ENCODE peak calls at places on chromosomes 12 and 14, in ten cellular contexts. U is A549, P is GM12891, K is suprapubic skin, C is prostate gland, V is Peyer's patch, R is esophagus squamous epithelium, B is testis, J is IMR-90, H is body of pancreas. T is an unnamed sample.

GRCh38 chr14:105500036-105500725 is 9.1 kb downstream of the TEDC1 start:
- DNase-seq in U (no peak), P (peak), K (no peak), C (no peak), V (no peak), R (no peak), B (no peak), J (no peak), H (no peak), T (no peak)

GRCh38 chr12:95881331-95881955 is 22.7 kb downstream of the SNRPF start:
- DNase-seq in U (no peak), P (no peak), K (no peak), C (no peak), V (no peak), R (no peak), B (no peak), J (peak), H (no peak), T (no peak)

GRCh38 chr14:103743691-103744090 is 28.1 kb downstream of the ZFYVE21 start:
- DNase-seq in U (no peak), P (no peak), K (no peak), C (no peak), V (no peak), R (no peak), B (no peak), J (no peak), H (no peak), T (no peak)

GRCh38 chr12:77842430-77842829 is 11.7 kb downstream of the NAV3 start:
- DNase-seq in U (no peak), P (no peak), K (no peak), C (no peak), V (no peak), R (no peak), B (no peak), J (no peak), H (no peak), T (no peak)

GRCh38 chr12:57272337-57273151 is 21.6 kb upstream of the STAC3 start:
- DNase-seq in U (no peak), P (no peak), K (no peak), C (no peak), V (no peak), R (no peak), B (no peak), J (peak), H (no peak), T (no peak)

GRCh38 chr12:26704684-26705475 is 128.1 kb downstream of the ITPR2 start:
- DNase-seq in U (no peak), P (no peak), K (no peak), C (no peak), V (no peak), R (no peak), B (peak), J (peak), H (no peak), T (no peak)

GRCh38 chr12:111715242-111715641 is 29.4 kb downstream of the ACAD10 start:
- DNase-seq in U (no peak), P (no peak), K (no peak), C (peak), V (no peak), R (no peak), B (no peak), J (peak), H (no peak), T (no peak)

GRCh38 chr12:108907861-108908302 is 28.0 kb downstream of the DAO start:
- DNase-seq in U (peak), P (no peak), K (no peak), C (no peak), V (no peak), R (no peak), B (no peak), J (no peak), H (no peak), T (peak)

GRCh38 chr12:4268549-4269181 is 4.9 kb upstream of the CCND2 start:
- DNase-seq in U (no peak), P (no peak), K (no peak), C (no peak), V (no peak), R (no peak), B (no peak), J (no peak), H (no peak), T (no peak)

GRCh38 chr12:42758806-42759205 is 169.3 kb upstream of the PRICKLE1 start:
- DNase-seq in U (no peak), P (no peak), K (no peak), C (no peak), V (no peak), R (no peak), B (no peak), J (no peak), H (no peak), T (no peak)

GRCh38 chr12:57781241-57781640 is 1.3 kb upstream of the TSFM start:
- DNase-seq in U (no peak), P (no peak), K (no peak), C (no peak), V (no peak), R (no peak), B (no peak), J (no peak), H (no peak), T (no peak)

GRCh38 chr12:119318811-119319210 is 15.7 kb upstream of the CCDC60 start:
- DNase-seq in U (no peak), P (no peak), K (no peak), C (no peak), V (no peak), R (no peak), B (no peak), J (no peak), H (no peak), T (no peak)

GRCh38 chr12:49664591-49665146 is 41.3 kb downstream of the PRPF40B start:
- DNase-seq in U (no peak), P (no peak), K (no peak), C (no peak), V (no peak), R (no peak), B (no peak), J (no peak), H (no peak), T (no peak)

GRCh38 chr12:40178701-40179100 is 46.1 kb upstream of the LRRK2 start:
- DNase-seq in U (no peak), P (no peak), K (no peak), C (no peak), V (no peak), R (no peak), B (no peak), J (no peak), H (no peak), T (no peak)

GRCh38 chr12:109717390-109718357 is 4.0 kb downstream of the FAM222A start:
- DNase-seq in U (no peak), P (no peak), K (no peak), C (no peak), V (no peak), R (no peak), B (no peak), J (no peak), H (no peak), T (no peak)

GRCh38 chr12:51188359-51189051 is 15.6 kb upstream of the TFCP2 start:
- DNase-seq in U (no peak), P (no peak), K (no peak), C (no peak), V (no peak), R (no peak), B (no peak), J (no peak), H (no peak), T (no peak)

GRCh38 chr12:30989754-30990153 is 63.2 kb downstream of the TSPAN11 start:
- DNase-seq in U (peak), P (peak), K (no peak), C (peak), V (no peak), R (no peak), B (peak), J (no peak), H (peak), T (no peak)

GRCh38 chr14:99968156-99968920 is 96.9 kb upstream of the EVL start:
- DNase-seq in U (no peak), P (no peak), K (no peak), C (no peak), V (no peak), R (no peak), B (no peak), J (peak), H (no peak), T (peak)

GRCh38 chr14:100066984-100067383 is 1.8 kb downstream of the EVL start:
- DNase-seq in U (no peak), P (no peak), K (no peak), C (no peak), V (no peak), R (no peak), B (no peak), J (no peak), H (no peak), T (no peak)

GRCh38 chr14:65230287-65230728 is 128.0 kb upstream of the MAX start:
- DNase-seq in U (no peak), P (no peak), K (no peak), C (peak), V (no peak), R (no peak), B (peak), J (no peak), H (peak), T (no peak)

GRCh38 chr14:32900602-32901001 is 38.1 kb upstream of the NPAS3 start:
- DNase-seq in U (no peak), P (no peak), K (no peak), C (no peak), V (no peak), R (no peak), B (no peak), J (no peak), H (no peak), T (no peak)

GRCh38 chr12:77746108-77746507 is 84.6 kb upstream of the NAV3 start:
- DNase-seq in U (no peak), P (no peak), K (no peak), C (no peak), V (no peak), R (no peak), B (no peak), J (peak), H (no peak), T (no peak)

GRCh38 chr12:120962487-120963054 is 15.8 kb upstream of the HNF1A start:
- DNase-seq in U (no peak), P (no peak), K (no peak), C (no peak), V (no peak), R (no peak), B (no peak), J (peak), H (no peak), T (no peak)

GRCh38 chr14:53613404-53614253 is 343.0 kb downstream of the BMP4 start:
- DNase-seq in U (peak), P (peak), K (no peak), C (no peak), V (peak), R (no peak), B (no peak), J (peak), H (peak), T (peak)

GRCh38 chr12:40907115-40907521 is 214.9 kb downstream of the CNTN1 start:
- DNase-seq in U (peak), P (no peak), K (no peak), C (no peak), V (no peak), R (no peak), B (no peak), J (peak), H (no peak), T (no peak)

GRCh38 chr14:23409966-23410635 is 2.0 kb upstream of the MYH6 start:
- DNase-seq in U (no peak), P (no peak), K (no peak), C (no peak), V (no peak), R (no peak), B (no peak), J (no peak), H (no peak), T (no peak)

GRCh38 chr14:77359626-77360025 is 17.3 kb downstream of the TMED8 start:
- DNase-seq in U (no peak), P (no peak), K (no peak), C (no peak), V (no peak), R (no peak), B (no peak), J (no peak), H (no peak), T (no peak)

GRCh38 chr14:91383439-91383838 is 34.2 kb downstream of the CCDC88C start:
- DNase-seq in U (no peak), P (no peak), K (no peak), C (peak), V (no peak), R (no peak), B (no peak), J (no peak), H (no peak), T (no peak)

GRCh38 chr12:56080556-56081138 is 682 bp downstream of the ERBB3 start:
- DNase-seq in U (no peak), P (no peak), K (no peak), C (peak), V (peak), R (no peak), B (no peak), J (no peak), H (peak), T (no peak)

GRCh38 chr12:24960222-24960855 is 11.4 kb upstream of the BCAT1 start:
- DNase-seq in U (peak), P (no peak), K (no peak), C (no peak), V (no peak), R (no peak), B (peak), J (peak), H (peak), T (no peak)

GRCh38 chr14:104323551-104324175 is 185.3 kb downstream of the KIF26A start:
- DNase-seq in U (no peak), P (no peak), K (no peak), C (no peak), V (peak), R (no peak), B (peak), J (no peak), H (peak), T (no peak)

GRCh38 chr12:121144416-121144914 is 11.8 kb downstream of the P2RX7 start:
- DNase-seq in U (no peak), P (no peak), K (no peak), C (no peak), V (no peak), R (no peak), B (no peak), J (peak), H (no peak), T (no peak)

GRCh38 chr12:97899529-97899928 is 436.9 kb downstream of the RMST start:
- DNase-seq in U (no peak), P (no peak), K (no peak), C (no peak), V (no peak), R (no peak), B (no peak), J (no peak), H (no peak), T (no peak)

GRCh38 chr14:57725399-57726077 is 140.4 kb downstream of the SLC35F4 start:
- DNase-seq in U (no peak), P (no peak), K (no peak), C (no peak), V (no peak), R (no peak), B (no peak), J (no peak), H (no peak), T (no peak)

GRCh38 chr12:71297930-71298329 is 140.1 kb upstream of the TSPAN8 start:
- DNase-seq in U (no peak), P (no peak), K (no peak), C (no peak), V (no peak), R (no peak), B (no peak), J (no peak), H (no peak), T (no peak)

GRCh38 chr12:28569698-28570411 is 379.6 kb downstream of the CCDC91 start:
- DNase-seq in U (peak), P (no peak), K (no peak), C (no peak), V (no peak), R (no peak), B (no peak), J (peak), H (no peak), T (no peak)

GRCh38 chr14:73774244-73774575 is 60.0 kb upstream of the PNMA1 start:
- DNase-seq in U (no peak), P (no peak), K (no peak), C (no peak), V (no peak), R (no peak), B (no peak), J (no peak), H (no peak), T (no peak)

GRCh38 chr14:70152704-70153103 is 36.0 kb downstream of the SLC8A3 start:
- DNase-seq in U (no peak), P (no peak), K (no peak), C (no peak), V (no peak), R (no peak), B (no peak), J (no peak), H (no peak), T (no peak)

GRCh38 chr14:106228541-106229158 is 702.3 kb downstream of the TMEM121 start:
- DNase-seq in U (no peak), P (no peak), K (no peak), C (no peak), V (no peak), R (no peak), B (no peak), J (no peak), H (no peak), T (no peak)

DNA sequence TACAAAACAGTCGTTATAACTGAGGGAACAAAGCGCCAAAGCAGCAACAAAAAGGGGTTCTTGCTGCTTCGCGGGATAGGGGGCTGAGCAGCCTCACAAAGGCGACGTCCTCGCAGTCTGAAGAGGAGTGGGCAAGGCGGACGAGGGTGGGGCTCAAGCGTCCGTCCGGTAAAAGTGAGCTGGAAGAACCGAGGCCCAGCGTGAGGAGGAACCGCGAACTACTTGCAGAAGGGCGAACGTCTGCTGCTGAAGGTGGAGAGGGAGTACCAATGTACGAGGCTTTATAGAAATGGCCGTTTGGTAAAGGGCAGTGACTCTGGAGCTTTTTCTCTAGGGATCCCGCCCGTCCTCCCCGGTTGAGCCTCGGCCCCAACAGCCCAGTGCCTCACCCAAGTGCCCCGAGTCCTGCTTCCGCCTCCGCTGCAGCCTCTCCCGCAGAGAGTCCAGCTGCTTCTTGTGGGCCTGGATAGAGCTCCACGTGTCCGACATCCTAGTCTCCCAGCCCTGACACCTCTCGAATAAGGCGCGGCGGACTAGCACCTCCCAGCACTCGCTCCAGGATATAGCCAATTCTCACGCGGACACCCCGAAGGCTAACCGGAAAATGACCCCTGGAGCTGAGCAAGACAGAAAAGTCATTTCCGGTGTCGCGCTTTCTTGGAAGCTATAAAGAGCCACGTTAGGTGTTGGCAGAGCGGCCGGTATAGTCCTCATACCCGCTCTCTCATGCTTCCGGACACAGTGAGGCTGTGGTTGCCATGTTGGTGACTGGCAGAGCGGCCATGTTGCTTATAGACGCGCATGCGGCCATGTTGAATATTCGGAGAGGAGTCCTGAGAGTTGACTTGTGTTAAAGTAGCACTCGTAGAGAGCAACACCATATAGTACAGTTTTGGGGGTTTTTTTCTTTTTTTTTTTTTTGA is at the start of gene METTL3:
- DNase-seq in U (peak), P (peak), K (peak), C (peak), V (peak), R (peak), B (peak), J (peak), H (peak), T (peak)
- TF ChIP-seq POLR2A in U (peak), P (peak), K (no peak), C (peak), V (peak), R (no peak), B (no peak), J (peak), H (peak), T (peak)

GRCh38 chr12:6945613-6946012 is 1.8 kb downstream of the C12orf57 start:
- DNase-seq in U (no peak), P (no peak), K (no peak), C (no peak), V (no peak), R (no peak), B (no peak), J (no peak), H (no peak), T (no peak)

GRCh38 chr12:6943387-6943718 is 263 bp upstream of the RNU7-1 start:
- DNase-seq in U (peak), P (peak), K (peak), C (peak), V (peak), R (peak), B (peak), J (peak), H (peak), T (peak)

GRCh38 chr12:6946033-6946919 is 2.5 kb downstream of the C12orf57 start:
- DNase-seq in U (peak), P (no peak), K (peak), C (peak), V (peak), R (no peak), B (peak), J (no peak), H (peak), T (no peak)

GRCh38 chr12:6943719-6944380 is at the start of the genes C12orf57 and RNU7-1:
- DNase-seq in U (peak), P (peak), K (peak), C (peak), V (peak), R (no peak), B (peak), J (peak), H (peak), T (peak)

GRCh38 chr12:6944381-6945186 is 762 bp downstream of the C12orf57 start:
- DNase-seq in U (peak), P (peak), K (peak), C (peak), V (peak), R (peak), B (peak), J (peak), H (peak), T (peak)
- TF ChIP-seq POLR2A in U (no peak), P (no peak), K (peak), C (peak), V (peak), R (peak), B (no peak), J (no peak), H (no peak), T (peak)

GRCh38 chr14:30630248-30630647 is 8.1 kb downstream of the SCFD1 start:
- DNase-seq in U (no peak), P (no peak), K (no peak), C (no peak), V (no peak), R (no peak), B (no peak), J (no peak), H (no peak), T (no peak)
- TF ChIP-seq POLR2A in U (no peak), P (no peak), K (no peak), C (no peak), V (no peak), R (no peak), B (no peak), J (no peak), H (no peak), T (no peak)

GRCh38 chr12:53047221-53048032 is 2.4 kb upstream of the TNS2 start:
- DNase-seq in U (peak), P (peak), K (peak), C (peak), V (peak), R (no peak), B (peak), J (peak), H (peak), T (peak)
- TF ChIP-seq POLR2A in U (peak), P (no peak), K (no peak), C (peak), V (peak), R (peak), B (no peak), J (no peak), H (peak), T (peak)

GRCh38 chr14:21205026-21205677 is 49.3 kb upstream of the OR5AU1 start:
- DNase-seq in U (no peak), P (no peak), K (no peak), C (no peak), V (no peak), R (no peak), B (no peak), J (no peak), H (no peak), T (no peak)
- TF ChIP-seq POLR2A in U (no peak), P (no peak), K (no peak), C (no peak), V (no peak), R (no peak), B (no peak), J (no peak), H (no peak), T (no peak)

GRCh38 chr14:68404652-68405183 is 388.1 kb downstream of the ZFP36L1 start:
- DNase-seq in U (no peak), P (no peak), K (no peak), C (no peak), V (no peak), R (no peak), B (no peak), J (peak), H (no peak), T (no peak)
- TF ChIP-seq POLR2A in U (no peak), P (no peak), K (no peak), C (no peak), V (no peak), R (no peak), B (no peak), J (no peak), H (no peak), T (no peak)

GRCh38 chr14:85443001-85443400 is 86.9 kb upstream of the FLRT2 start:
- DNase-seq in U (no peak), P (no peak), K (no peak), C (no peak), V (no peak), R (no peak), B (no peak), J (peak), H (no peak), T (no peak)
- TF ChIP-seq POLR2A in U (no peak), P (no peak), K (no peak), C (no peak), V (no peak), R (no peak), B (no peak), J (no peak), H (no peak), T (no peak)